ENCODE peak calls at places on chromosomes 11 and 22, in four cellular contexts. E is LoVo; F is stimulated activated CD4-positive, alpha-beta T cell treated with anti-CD3 and anti-CD28 coated beads, Interleukin-15, amount 100 ng/mL, for 24 hours; B is cardiac fibroblast. G is an unnamed sample.

GRCh38 chr11:44766112-44766971 is 39.6 kb downstream of the TSPAN18 start:
- DNase-seq in F (no peak), E (no peak), B (peak), G (peak)

GRCh38 chr11:130024356-130024755 is 21.7 kb upstream of the PRDM10 start:
- DNase-seq in B (no peak), F (no peak), E (no peak), G (peak)

GRCh38 chr11:82494988-82495432 is 238.7 kb downstream of the FAM181B start:
- DNase-seq in B (no peak), E (no peak), F (no peak), G (no peak)

GRCh38 chr11:47858169-47858543 is 10.0 kb upstream of the NUP160 start:
- DNase-seq in F (no peak), B (peak), E (no peak), G (peak)

GRCh38 chr11:44989831-44990566 is 39.3 kb upstream of the TP53I11 start:
- DNase-seq in E (no peak), F (no peak), B (peak), G (peak)

GRCh38 chr11:88308576-88308975 is 29.0 kb downstream of the CTSC start:
- DNase-seq in F (no peak), B (no peak), E (no peak), G (no peak)

GRCh38 chr11:120863359-120863758 is 160.5 kb upstream of the TBCEL start:
- DNase-seq in E (no peak), F (no peak), B (no peak), G (peak)

GRCh38 chr11:75072582-75072981 is 24.1 kb downstream of the OR2AT4 start:
- DNase-seq in F (no peak), B (no peak), E (no peak), G (no peak)

GRCh38 chr22:41256254-41256897 is 15.6 kb upstream of the CHADL start:
- DNase-seq in F (no peak), E (peak), B (peak), G (peak)

GRCh38 chr11:12377824-12378593 is 638 bp downstream of the PARVA start:
- DNase-seq in B (peak), E (peak), F (peak), G (peak)

GRCh38 chr11:8712506-8712905 is 29.9 kb downstream of the RPL27A start:
- DNase-seq in E (no peak), B (no peak), F (no peak), G (no peak)

GRCh38 chr11:34970033-34970432 is 53.6 kb downstream of the PDHX start:
- DNase-seq in E (no peak), B (no peak), F (no peak), G (no peak)

GRCh38 chr22:30832407-30832987 is 136.1 kb downstream of the MORC2 start:
- DNase-seq in F (no peak), B (no peak), E (peak), G (no peak)